ENCODE peak calls at places on chromosomes 13 and 19, in four cellular contexts. E is RCC 7860, H is NCI-H460, W is left colon. C is an unnamed sample.

GRCh38 chr19:17835182-17836006 is 12.4 kb downstream of the JAK3 start:
- DNase-seq in E (no peak), H (no peak), W (no peak), C (no peak)

GRCh38 chr19:36528921-36529518 is 949 bp upstream of the ZNF260 start:
- DNase-seq in E (no peak), H (no peak), W (peak), C (no peak)

GRCh38 chr13:73767747-73768315 is 366.4 kb downstream of the KLF12 start:
- DNase-seq in E (no peak), H (no peak), W (peak), C (no peak)

GRCh38 chr19:5216141-5216847 is 124.3 kb downstream of the PTPRS start:
- DNase-seq in E (no peak), H (no peak), W (no peak), C (no peak)

GRCh38 chr19:13547102-13547501 is 40.8 kb upstream of the CACNA1A start:
- DNase-seq in E (no peak), H (no peak), W (no peak), C (no peak)

GRCh38 chr19:5002143-5002542 is 33.2 kb downstream of the KDM4B start:
- DNase-seq in E (peak), H (no peak), W (no peak), C (no peak)

GRCh38 chr19:38375098-38375493 is 725 bp downstream of the PSMD8 start:
- DNase-seq in E (no peak), H (no peak), W (no peak), C (no peak)

GRCh38 chr19:18086590-18087138 is at the start of gene IL12RB1:
- DNase-seq in E (no peak), H (no peak), W (peak), C (no peak)

GRCh38 chr19:49635530-49636229 is 4.3 kb downstream of the RRAS start:
- DNase-seq in E (no peak), H (no peak), W (no peak), C (no peak)

GRCh38 chr19:48878219-48879024 is 6.2 kb downstream of the PPP1R15A start:
- DNase-seq in E (no peak), H (no peak), W (no peak), C (peak)

GRCh38 chr19:3618144-3618810 is 8.3 kb downstream of the CACTIN start:
- DNase-seq in E (no peak), H (no peak), W (peak), C (peak)

GRCh38 chr13:87322386-87322785 is 348.8 kb upstream of the SLITRK5 start:
- DNase-seq in E (no peak), H (no peak), W (no peak), C (no peak)

GRCh38 chr13:30681489-30682242 is 53.7 kb upstream of the ALOX5AP start:
- DNase-seq in E (no peak), H (no peak), W (no peak), C (peak)

GRCh38 chr19:29145756-29146155 is 67.2 kb downstream of the UQCRFS1 start:
- DNase-seq in E (no peak), H (no peak), W (no peak), C (no peak)

GRCh38 chr19:3746371-3747056 is 15.0 kb downstream of the APBA3 start:
- DNase-seq in E (no peak), H (no peak), W (no peak), C (no peak)

GRCh38 chr19:10927691-10928562 is 512 bp downstream of the YIPF2 start:
- DNase-seq in E (no peak), H (no peak), W (no peak), C (no peak)

GRCh38 chr19:493391-494170 is 2.7 kb upstream of the MADCAM1 start:
- DNase-seq in E (no peak), H (no peak), W (no peak), C (no peak)

GRCh38 chr19:28199323-28199722 is 1013.6 kb downstream of the UQCRFS1 start:
- DNase-seq in E (no peak), H (no peak), W (no peak), C (no peak)

GRCh38 chr19:48703316-48703715 is 7.5 kb downstream of the FUT2 start:
- DNase-seq in E (no peak), H (no peak), W (no peak), C (no peak)

GRCh38 chr13:103799028-103799427 is 732.8 kb upstream of the SLC10A2 start:
- DNase-seq in E (no peak), H (no peak), W (no peak), C (no peak)

GRCh38 chr19:40614595-40615411 is 13.6 kb downstream of the LTBP4 start:
- DNase-seq in E (peak), H (no peak), W (peak), C (peak)

GRCh38 chr19:53463263-53463662 is 4.3 kb upstream of the ZNF813 start:
- DNase-seq in E (no peak), H (no peak), W (peak), C (no peak)

GRCh38 chr13:37680137-37680536 is 81.6 kb upstream of the POSTN start:
- DNase-seq in E (no peak), H (no peak), W (no peak), C (no peak)

GRCh38 chr19:7772752-7773291 is 9.8 kb downstream of the CLEC4M start:
- DNase-seq in E (no peak), H (peak), W (no peak), C (no peak)

GRCh38 chr13:95660981-95661581 is 15.9 kb upstream of the DNAJC3 start:
- DNase-seq in E (peak), H (no peak), W (no peak), C (no peak)

GRCh38 chr19:1244693-1245451 is 3.3 kb downstream of the ATP5F1D start:
- DNase-seq in E (peak), H (no peak), W (peak), C (no peak)

GRCh38 chr19:17993076-17993813 is 14.7 kb upstream of the ARRDC2 start:
- DNase-seq in E (no peak), H (no peak), W (no peak), C (no peak)

GRCh38 chr19:2454199-2454961 is 2.4 kb downstream of the LMNB2 start:
- DNase-seq in E (no peak), H (no peak), W (no peak), C (no peak)

GRCh38 chr19:1853295-1854031 is 5.2 kb upstream of the REXO1 start:
- DNase-seq in E (peak), H (peak), W (peak), C (peak)

GRCh38 chr13:38641164-38641948 is 45.5 kb upstream of the FREM2 start:
- DNase-seq in E (no peak), H (no peak), W (no peak), C (no peak)